ENCODE peak calls at places on chromosomes 7 and 10, in nine cellular contexts. L is GM12878, R is uterus, S is BE2C, C is cardiac muscle cell, N is kidney epithelial cell, O is brain microvascular endothelial cell, T is GM23248, A is ovary. P is an unnamed sample.

GRCh38 chr7:134782121-134782623 is 2.7 kb downstream of the CALD1 start:
- DNase-seq in L (peak; percentile 8), R (no peak), S (no peak), C (no peak), N (no peak), O (no peak), T (peak; percentile 64), A (no peak), P (no peak)

GRCh38 chr7:108345710-108346336 is 110.4 kb downstream of the NRCAM start:
- DNase-seq in L (no peak), R (no peak), S (peak; percentile 45), C (no peak), N (no peak), O (no peak), T (no peak), A (no peak), P (no peak)

GRCh38 chr10:12396567-12396966 is 47.2 kb downstream of the CAMK1D start:
- DNase-seq in L (no peak), R (no peak), S (no peak), C (peak; percentile 28), N (no peak), O (no peak), T (no peak), A (no peak), P (no peak)

GRCh38 chr10:63522129-63522687 is 1.0 kb downstream of the REEP3 start:
- DNase-seq in L (no peak), R (no peak), S (no peak), C (no peak), N (no peak), O (no peak), T (peak; percentile 59), A (no peak), P (no peak)

GRCh38 chr7:82109288-82109687 is 334.3 kb downstream of the CACNA2D1 start:
- DNase-seq in L (no peak), R (no peak), S (no peak), C (no peak), N (no peak), O (peak; percentile 22), T (peak; percentile 77), A (no peak), P (no peak)

GRCh38 chr10:62692085-62692484 is 112.4 kb upstream of the ADO start:
- DNase-seq in L (no peak), R (no peak), S (no peak), C (no peak), N (no peak), O (no peak), T (no peak), A (no peak), P (no peak)

GRCh38 chr10:43842496-43842895 is 193.8 kb upstream of the ZNF32 start:
- DNase-seq in L (no peak), R (peak; percentile 11), S (no peak), C (no peak), N (no peak), O (no peak), T (no peak), A (no peak), P (peak; percentile 72)

GRCh38 chr7:101172005-101172853 is 6.9 kb upstream of the VGF start:
- DNase-seq in L (no peak), R (no peak), S (no peak), C (no peak), N (no peak), O (no peak), T (no peak), A (no peak), P (no peak)

GRCh38 chr7:539731-540411 is 20.2 kb upstream of the PDGFA start:
- DNase-seq in L (no peak), R (no peak), S (no peak), C (no peak), N (peak; percentile 74), O (no peak), T (peak; percentile 33), A (no peak), P (no peak)

DNA sequence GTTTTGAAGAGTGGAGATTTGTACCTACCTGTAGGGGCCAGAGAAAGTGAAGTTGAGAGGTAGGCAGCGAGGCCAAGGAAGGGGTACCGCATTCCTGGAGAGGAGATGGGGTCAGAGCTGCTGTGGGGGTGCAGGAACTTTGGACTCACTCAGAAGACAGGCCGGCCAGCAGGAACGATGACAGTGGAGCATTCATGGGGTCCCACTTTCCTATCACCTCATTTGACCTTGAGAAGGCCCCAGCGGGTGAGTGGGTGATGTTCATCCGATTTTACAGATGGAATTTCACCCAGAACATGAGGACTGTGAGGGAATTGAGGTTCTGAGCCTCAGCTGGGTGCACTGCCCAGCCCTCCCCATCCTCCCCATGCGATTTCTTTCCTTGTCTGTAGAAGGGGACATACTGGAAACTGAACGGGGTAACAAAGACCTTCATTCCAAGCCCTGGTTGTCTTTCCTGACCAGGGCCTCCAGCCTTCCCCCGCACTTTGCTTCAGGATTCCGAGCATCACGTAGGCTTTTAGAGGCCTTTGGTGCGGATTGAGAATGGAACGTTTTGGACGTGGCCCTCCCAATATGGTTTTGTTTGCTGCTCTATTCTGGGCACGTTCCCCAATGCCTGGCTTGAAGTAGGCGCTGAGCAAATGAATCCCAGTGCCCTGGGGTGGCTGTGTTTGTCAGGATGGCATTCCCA is 87.3 kb downstream of the ADCY1 start:
- DNase-seq in L (no peak), R (no peak), S (no peak), C (no peak), N (no peak), O (no peak), T (no peak), A (no peak), P (peak; percentile 58)
- H3K27me3 ChIP-seq in L (no peaks in the 10 kb centered on the region), R (no peaks in the 10 kb centered on the region), S (no peaks in the 10 kb centered on the region), C (no peaks in the 10 kb centered on the region), N (no peaks in the 10 kb centered on the region), O (no peaks in the 10 kb centered on the region), T (no peaks in the 10 kb centered on the region), A (no peaks in the 10 kb centered on the region), P (no peaks in the 10 kb centered on the region)

DNA sequence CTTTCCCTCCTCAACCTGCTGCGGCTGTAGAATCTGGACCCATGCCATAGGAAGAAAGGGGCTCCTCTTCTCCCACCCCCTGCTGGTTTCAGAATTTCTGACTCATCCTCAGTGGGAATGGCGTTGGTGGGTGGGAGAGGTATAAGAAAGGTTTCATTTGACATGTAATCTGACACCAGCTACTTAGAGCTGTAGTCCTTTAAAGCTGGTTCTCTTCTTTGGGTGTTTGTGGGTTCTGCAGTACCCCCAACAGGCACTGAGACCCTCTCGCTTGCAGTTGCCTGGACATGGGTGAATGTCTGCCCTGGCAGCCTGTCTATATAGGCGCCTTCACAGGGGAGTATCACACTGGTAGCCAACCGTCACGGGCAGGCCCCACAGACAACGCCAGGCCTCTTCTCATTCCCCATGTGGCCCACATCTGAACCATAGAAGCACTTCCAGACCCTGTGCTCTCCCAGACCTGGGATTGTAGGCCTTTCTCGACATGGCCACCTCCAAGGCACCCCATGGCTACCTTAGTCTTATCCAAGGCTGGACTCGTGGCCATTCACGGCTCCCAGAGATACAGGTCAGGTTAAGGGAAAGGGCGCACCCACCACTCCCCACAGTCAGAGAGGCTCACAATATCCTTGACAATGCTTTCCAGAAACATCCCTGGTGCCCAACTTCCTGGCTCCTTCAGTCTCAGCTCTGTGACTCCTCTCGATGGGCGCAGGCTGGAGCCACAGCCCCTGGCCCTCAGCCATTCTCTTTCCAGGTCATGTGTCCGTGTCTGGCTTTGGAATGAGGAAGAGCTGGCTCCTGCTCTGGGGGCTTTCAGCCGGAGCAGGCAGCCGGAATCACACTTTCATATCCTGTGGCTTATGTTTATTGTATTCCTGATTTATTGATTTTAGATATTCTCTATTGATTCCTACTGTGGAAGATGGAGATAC is 17.5 kb downstream of the ZNF862 start:
- DNase-seq in L (no peak), R (no peak), S (no peak), C (peak; percentile 47), N (peak; percentile 26), O (peak; percentile 84), T (peak; percentile 52), A (peak; percentile 24), P (no peak)
- H3K27me3 ChIP-seq in L (no peaks in the 10 kb centered on the region), R (no peaks in the 10 kb centered on the region), S (no peaks in the 10 kb centered on the region), C (no peaks in the 10 kb centered on the region), N (no peaks in the 10 kb centered on the region), O (no peaks in the 10 kb centered on the region), T (no peaks in the 10 kb centered on the region), A (no peaks in the 10 kb centered on the region), P (no peaks in the 10 kb centered on the region)

GRCh38 chr7:159094919-159095915 is 49.5 kb downstream of the VIPR2 start:
- DNase-seq in L (no peak), R (no peak), S (no peak), C (no peak), N (no peak), O (no peak), T (no peak), A (no peak), P (no peak)
- H3K27me3 ChIP-seq in L (no peaks in the 10 kb centered on the region), R (no peaks in the 10 kb centered on the region), S (no peaks in the 10 kb centered on the region), C (no peaks in the 10 kb centered on the region), N (no peaks in the 10 kb centered on the region), O (no peaks in the 10 kb centered on the region), T (no peaks in the 10 kb centered on the region), A (no peaks in the 10 kb centered on the region), P (no peaks in the 10 kb centered on the region)

GRCh38 chr7:155371331-155371883 is 73.7 kb downstream of the INSIG1 start:
- DNase-seq in L (no peak), R (no peak), S (no peak), C (no peak), N (no peak), O (no peak), T (no peak), A (no peak), P (no peak)
- H3K27me3 ChIP-seq in L (peaks cover 13% of the 10 kb centered on the region), R (peaks cover 28% of the 10 kb centered on the region), S (peaks cover 70% of the 10 kb centered on the region), C (peaks cover 81% of the 10 kb centered on the region), N (peaks cover 68% of the 10 kb centered on the region), O (peaks cover 71% of the 10 kb centered on the region), T (peaks cover 66% of the 10 kb centered on the region), A (no peaks in the 10 kb centered on the region), P (peaks cover 11% of the 10 kb centered on the region)

GRCh38 chr7:151247016-151247580 is 1.4 kb downstream of the SMARCD3 start:
- DNase-seq in L (no peak), R (no peak), S (no peak), C (peak; percentile 26), N (no peak), O (no peak), T (no peak), A (no peak), P (no peak)
- H3K27me3 ChIP-seq in L (peaks cover 29% of the 10 kb centered on the region), R (no peaks in the 10 kb centered on the region), S (peaks cover 4% of the 10 kb centered on the region), C (no peaks in the 10 kb centered on the region), N (peaks cover 5% of the 10 kb centered on the region), O (no peaks in the 10 kb centered on the region), T (no peaks in the 10 kb centered on the region), A (no peaks in the 10 kb centered on the region), P (no peaks in the 10 kb centered on the region)

P was measured in vagina.